ENCODE peak calls at places on chromosomes 12 and 14, in five cellular contexts. R, Q, B, X and O are unnamed samples.

GRCh38 chr12:24489939-24490338 is 459.0 kb downstream of the BCAT1 start:
- DNase-seq in R (no peak), Q (no peak), B (no peak), X (no peak), O (no peak)

GRCh38 chr12:126369487-126370463 is 1304.5 kb downstream of the AACS start:
- DNase-seq in R (peak), Q (no peak), B (no peak), X (no peak), O (no peak)

GRCh38 chr12:105820407-105821140 is 318.2 kb downstream of the NUAK1 start:
- DNase-seq in R (peak), Q (peak), B (no peak), X (peak), O (peak)

GRCh38 chr14:95601650-95602049 is 66.8 kb downstream of the GLRX5 start:
- DNase-seq in R (no peak), Q (no peak), B (no peak), X (no peak), O (no peak)

GRCh38 chr12:10558291-10558690 is 52.6 kb downstream of the EIF2S3B start:
- DNase-seq in R (no peak), Q (no peak), B (no peak), X (no peak), O (no peak)

GRCh38 chr14:90087433-90087832 is 25.6 kb downstream of the KCNK13 start:
- DNase-seq in R (peak), Q (no peak), B (peak), X (peak), O (peak)

GRCh38 chr14:24382103-24382377 is 14.1 kb downstream of the NFATC4 start:
- DNase-seq in R (no peak), Q (no peak), B (no peak), X (no peak), O (no peak)

GRCh38 chr14:80477388-80478160 is 266.3 kb upstream of the DIO2 start:
- DNase-seq in R (peak), Q (no peak), B (no peak), X (no peak), O (no peak)

GRCh38 chr12:115337693-115338543 is 653.9 kb upstream of the TBX3 start:
- DNase-seq in R (peak), Q (no peak), B (peak), X (peak), O (peak)

GRCh38 chr12:123264642-123265041 is 7.0 kb downstream of the CDK2AP1 start:
- DNase-seq in R (no peak), Q (peak), B (peak), X (no peak), O (no peak)

GRCh38 chr14:73784065-73784987 is 67.3 kb upstream of the PTGR2 start:
- DNase-seq in R (peak), Q (peak), B (no peak), X (no peak), O (no peak)

GRCh38 chr12:128818065-128819022 is 5.4 kb downstream of the SLC15A4 start:
- DNase-seq in R (peak), Q (no peak), B (peak), X (no peak), O (no peak)

GRCh38 chr12:29275834-29276233 is 105.1 kb downstream of the ERGIC2 start:
- DNase-seq in R (no peak), Q (no peak), B (no peak), X (no peak), O (no peak)

GRCh38 chr12:51118706-51119105 is 35.3 kb upstream of the CSRNP2 start:
- DNase-seq in R (peak), Q (no peak), B (no peak), X (no peak), O (peak)

GRCh38 chr14:96243785-96244184 is 12.2 kb upstream of the BDKRB1 start:
- DNase-seq in R (no peak), Q (no peak), B (no peak), X (no peak), O (no peak)

GRCh38 chr14:38201137-38201828 is 6.4 kb upstream of the SSTR1 start:
- DNase-seq in R (no peak), Q (no peak), B (no peak), X (no peak), O (no peak)

GRCh38 chr12:94386422-94386821 is 73.2 kb downstream of the CEP83 start:
- DNase-seq in R (peak), Q (no peak), B (no peak), X (no peak), O (no peak)

GRCh38 chr12:105378821-105379400 is 48.4 kb downstream of the C12orf75 start:
- DNase-seq in R (peak), Q (no peak), B (peak), X (no peak), O (no peak)

GRCh38 chr12:55001198-55001827 is 16.8 kb upstream of the TESPA1 start:
- DNase-seq in R (no peak), Q (no peak), B (no peak), X (no peak), O (no peak)

DNA sequence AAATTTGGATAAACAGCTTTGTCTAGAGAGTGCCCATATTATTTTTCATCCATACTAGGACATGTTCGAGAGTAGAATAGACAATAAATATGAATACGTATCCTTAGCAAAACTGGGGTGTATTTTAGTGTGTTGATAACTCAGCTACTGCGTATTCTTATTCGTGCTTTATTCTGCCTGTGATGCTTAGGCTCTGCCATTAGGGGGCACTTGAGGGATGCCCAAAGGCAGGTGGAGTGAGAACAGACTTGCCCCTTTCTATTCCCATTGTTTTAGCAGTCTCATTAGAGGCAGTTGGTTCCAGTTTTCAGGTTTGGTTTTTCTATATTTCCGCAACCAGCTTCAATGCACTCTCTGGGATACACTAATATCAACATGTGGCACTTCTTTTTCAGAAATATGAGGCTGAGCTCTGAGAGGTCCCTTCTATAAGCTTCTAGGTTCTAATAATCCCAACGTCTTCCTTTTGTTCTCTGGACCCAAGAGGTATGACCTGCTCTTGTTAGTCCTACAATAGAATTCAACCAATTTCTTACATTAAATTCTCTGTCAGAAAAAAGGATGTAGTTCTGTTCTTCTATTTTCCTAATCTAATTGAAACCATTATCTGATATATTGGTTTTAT is 985.7 kb upstream of the FBXO33 start:
- DNase-seq in R (no peak), Q (peak), B (peak), X (no peak), O (no peak)
- H3K4me3 ChIP-seq in R (no peak), Q (no peak), B (no peak), X (no peak), O (peak)

GRCh38 chr12:69534389-69534822 is 50.9 kb upstream of the CCT2 start:
- DNase-seq in R (peak), Q (peak), B (peak), X (peak), O (peak)
- H3K4me3 ChIP-seq in R (peak), Q (no peak), B (no peak), X (no peak), O (peak)

DNA sequence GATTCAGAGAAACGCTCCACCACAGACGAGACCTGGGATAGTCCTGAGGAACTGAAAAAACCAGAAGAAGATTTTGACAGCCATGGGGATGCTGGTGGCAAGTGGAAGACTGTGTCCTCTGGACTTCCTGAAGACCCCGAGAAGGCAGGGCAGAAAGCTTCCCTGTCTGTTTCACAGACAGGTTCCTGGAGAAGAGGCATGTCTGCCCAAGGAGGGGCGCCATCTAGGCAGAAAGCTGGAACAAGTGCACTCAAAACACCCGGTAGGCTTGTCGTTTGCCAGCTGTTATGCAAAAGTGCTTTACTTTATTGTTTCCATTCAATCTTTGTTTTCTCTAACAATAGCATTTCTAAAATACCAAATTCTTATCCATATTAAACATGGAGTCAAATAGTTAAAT is 287.3 kb downstream of the NAV3 start:
- DNase-seq in R (no peak), Q (peak), B (peak), X (no peak), O (no peak)
- H3K4me3 ChIP-seq in R (no peak), Q (no peak), B (no peak), X (no peak), O (no peak)

GRCh38 chr12:130162771-130163460 is 652 bp downstream of the FZD10 start:
- DNase-seq in R (no peak), Q (no peak), B (no peak), X (peak), O (no peak)

GRCh38 chr12:130161261-130162231 is 718 bp upstream of the FZD10 start:
- DNase-seq in R (no peak), Q (peak), B (no peak), X (peak), O (no peak)

GRCh38 chr12:130160711-130161231 is 1.5 kb upstream of the FZD10 start:
- DNase-seq in R (no peak), Q (peak), B (no peak), X (peak), O (no peak)

GRCh38 chr12:130163461-130164215 is 1.4 kb downstream of the FZD10 start:
- DNase-seq in R (no peak), Q (peak), B (no peak), X (peak), O (no peak)

DNA sequence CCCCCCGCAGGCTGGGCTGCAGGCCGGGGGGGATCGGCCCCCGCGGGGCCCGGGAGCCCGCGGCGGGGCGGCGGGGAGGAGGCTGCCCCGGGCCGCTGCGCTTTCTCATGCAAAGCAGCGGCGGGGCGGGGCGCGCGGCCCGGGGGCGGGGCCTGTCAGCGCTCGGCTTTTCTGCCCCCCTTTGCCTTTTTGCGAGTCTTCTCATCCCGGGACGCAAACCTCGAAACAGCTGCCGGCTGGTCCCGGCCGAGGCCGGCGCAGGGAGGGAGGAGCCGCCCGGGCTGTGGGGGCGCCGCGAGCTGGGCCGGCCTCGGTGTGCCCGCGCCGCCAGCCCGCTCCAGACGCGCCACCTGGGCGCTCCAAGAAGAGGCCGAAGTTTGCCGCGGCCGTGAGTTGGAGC is at the start of gene FZD10:
- DNase-seq in R (no peak), Q (peak), B (no peak), X (peak), O (no peak)
- H3K4me3 ChIP-seq in R (no peak), Q (peak), B (no peak), X (peak), O (peak)

GRCh38 chr14:93331375-93332031 is 1.3 kb downstream of the BTBD7 start:
- DNase-seq in R (no peak), Q (peak), B (no peak), X (no peak), O (no peak)

GRCh38 chr14:93330609-93331000 is 2.2 kb downstream of the BTBD7 start:
- DNase-seq in R (no peak), Q (no peak), B (no peak), X (no peak), O (no peak)

GRCh38 chr14:93332032-93332852 is 594 bp downstream of the BTBD7 start:
- DNase-seq in R (peak), Q (peak), B (peak), X (peak), O (no peak)

GRCh38 chr14:93328546-93328945 is 4.3 kb downstream of the BTBD7 start:
- DNase-seq in R (no peak), Q (no peak), B (no peak), X (no peak), O (no peak)

DNA sequence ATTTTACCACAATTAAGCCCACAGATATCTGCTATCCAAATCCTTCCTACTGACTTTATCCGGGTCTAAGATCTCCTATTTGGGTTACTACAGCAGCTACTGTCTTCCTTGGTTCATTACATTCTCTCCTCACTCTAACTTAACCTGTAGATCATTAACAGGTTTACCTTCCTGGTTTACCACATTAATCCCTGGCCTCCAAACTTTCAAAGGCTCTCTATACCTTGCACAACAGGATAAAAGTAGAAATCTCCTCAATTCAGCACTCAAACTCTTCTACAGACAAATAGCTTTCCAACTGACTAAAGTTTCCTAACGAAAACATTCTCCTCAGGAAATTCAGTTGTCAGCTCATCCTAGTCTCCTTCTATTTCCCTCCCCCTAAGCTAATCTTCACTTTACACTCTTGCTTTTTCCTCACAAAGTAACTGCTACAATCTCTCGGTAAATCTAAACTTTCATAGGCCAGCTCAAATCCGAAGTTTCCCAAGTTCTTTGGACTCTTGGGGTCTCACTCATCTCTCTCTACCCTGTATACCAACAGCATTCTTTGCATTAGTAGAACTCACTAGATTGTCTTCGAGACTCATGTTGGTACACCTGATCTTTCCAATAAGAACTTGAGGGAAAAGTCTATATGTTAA is 2.7 kb downstream of the BTBD7 start:
- DNase-seq in R (no peak), Q (no peak), B (peak), X (no peak), O (no peak)
- H3K4me3 ChIP-seq in R (no peak), Q (peak), B (peak), X (no peak), O (peak)

GRCh38 chr14:60654303-60654925 is 5.1 kb upstream of the SIX1 start:
- DNase-seq in R (peak), Q (peak), B (no peak), X (no peak), O (no peak)

GRCh38 chr14:60652674-60653387 is 3.6 kb upstream of the SIX1 start:
- DNase-seq in R (no peak), Q (peak), B (no peak), X (no peak), O (no peak)

GRCh38 chr14:60653388-60653690 is 4.1 kb upstream of the SIX1 start:
- DNase-seq in R (no peak), Q (peak), B (no peak), X (no peak), O (no peak)

GRCh38 chr14:60655114-60655897 is 6.0 kb upstream of the SIX1 start:
- DNase-seq in R (no peak), Q (peak), B (no peak), X (no peak), O (no peak)

GRCh38 chr14:60653709-60654161 is 4.5 kb upstream of the SIX1 start:
- DNase-seq in R (no peak), Q (peak), B (no peak), X (no peak), O (no peak)
- H3K4me3 ChIP-seq in R (no peak), Q (peak), B (no peak), X (no peak), O (no peak)